ENCODE peak calls at places on chromosomes 5 and 9, in four cellular contexts. Z is HepG2, W is GM12878, R is K562. P is an unnamed sample.
A peak's percentile ranks its signal among the peaks of the same experiment; 100 is the strongest.

GRCh38 chr9:84990416-84990815 is 320.9 kb downstream of the NTRK2 start:
- DNase-seq in Z (no peak), W (no peak), R (no peak), P (no peak)

GRCh38 chr5:78779262-78779661 is 130.7 kb upstream of the LHFPL2 start:
- DNase-seq in W (no peak), Z (no peak), R (no peak), P (no peak)

GRCh38 chr9:89808076-89808701 is 203.4 kb downstream of the GADD45G start:
- DNase-seq in R (no peak), W (no peak), Z (no peak), P (peak; percentile 43)

GRCh38 chr9:89664896-89665329 is 60.1 kb downstream of the GADD45G start:
- DNase-seq in Z (no peak), R (no peak), W (no peak), P (peak; percentile 32)

GRCh38 chr9:109232449-109232848 is 65.4 kb upstream of the FRRS1L start:
- DNase-seq in W (no peak), Z (no peak), R (no peak), P (no peak)

GRCh38 chr5:157459715-157460599 is at the start of gene NIPAL4:
- DNase-seq in Z (no peak), R (no peak), W (no peak), P (peak; percentile 68)

GRCh38 chr5:27353970-27354369 is 315.6 kb upstream of the CDH9 start:
- DNase-seq in Z (no peak), R (no peak), W (no peak), P (no peak)

GRCh38 chr5:89437450-89438435 is 554.8 kb upstream of the MEF2C start:
- DNase-seq in Z (no peak), R (no peak), W (no peak), P (no peak)

GRCh38 chr9:129624168-129624759 is 1.7 kb upstream of the NTMT1 start:
- DNase-seq in W (no peak), Z (peak; percentile 46), R (peak; percentile 59), P (peak; percentile 89)

GRCh38 chr9:126612813-126613641 is 701 bp upstream of the LMX1B start:
- DNase-seq in W (no peak), Z (no peak), R (no peak), P (peak; percentile 62)

GRCh38 chr9:117825609-117826347 is 121.6 kb downstream of the TLR4 start:
- DNase-seq in W (peak; percentile 40), R (no peak), Z (no peak), P (no peak)

GRCh38 chr5:84779206-84779605 is 394.5 kb upstream of the EDIL3 start:
- DNase-seq in W (no peak), R (no peak), Z (no peak), P (no peak)

GRCh38 chr5:157748740-157749461 is 5.4 kb downstream of the LSM11 start:
- DNase-seq in R (peak; percentile 24), Z (no peak), W (no peak), P (no peak)

GRCh38 chr9:107246259-107247254 is 36.5 kb upstream of the RAD23B start:
- DNase-seq in W (no peak), R (no peak), Z (no peak), P (peak; percentile 71)

GRCh38 chr5:592158-592557 is 20.0 kb upstream of the CEP72 start:
- DNase-seq in Z (no peak), W (no peak), R (no peak), P (no peak)

GRCh38 chr9:27150758-27151431 is 41.9 kb downstream of the TEK start:
- DNase-seq in Z (no peak), W (no peak), R (no peak), P (no peak)

GRCh38 chr5:111385970-111386831 is 126.1 kb downstream of the STARD4 start:
- DNase-seq in R (no peak), W (no peak), Z (no peak), P (no peak)

GRCh38 chr5:167982-168660 is 23.2 kb upstream of the LRRC14B start:
- DNase-seq in R (no peak), W (no peak), Z (no peak), P (no peak)

GRCh38 chr9:4144869-4145268 is 155.0 kb downstream of the GLIS3 start:
- DNase-seq in R (no peak), Z (no peak), W (no peak), P (no peak)

GRCh38 chr9:132166599-132166998 is 4.7 kb downstream of the NTNG2 start:
- DNase-seq in Z (no peak), R (peak; percentile 56), W (no peak), P (peak; percentile 86)

GRCh38 chr9:64773491-64773931 is 511.5 kb downstream of the FOXD4L5 start:
- DNase-seq in W (no peak), Z (no peak), R (peak; percentile 3), P (peak; percentile 1)

GRCh38 chr5:124235576-124235975 is 510.9 kb downstream of the ZNF608 start:
- DNase-seq in Z (no peak), W (no peak), R (no peak), P (peak; percentile 45)

GRCh38 chr9:764105-764524 is 77.4 kb upstream of the DMRT1 start:
- DNase-seq in R (peak; percentile 48), Z (peak; percentile 75), W (no peak), P (peak; percentile 94)

GRCh38 chr9:2465921-2466460 is 155.6 kb upstream of the VLDLR start:
- DNase-seq in W (peak; percentile 84), R (no peak), Z (peak; percentile 89), P (peak; percentile 33)

GRCh38 chr9:86098793-86099694 is at the start of gene GOLM1:
- DNase-seq in R (peak; percentile 43), W (no peak), Z (no peak), P (peak; percentile 81)

GRCh38 chr5:142322403-142322746 is 2.4 kb downstream of the SPRY4 start:
- DNase-seq in Z (no peak), R (no peak), W (no peak), P (no peak)

GRCh38 chr9:133960568-133961129 is 31.5 kb downstream of the VAV2 start:
- DNase-seq in W (no peak), Z (no peak), R (no peak), P (peak; percentile 51)

GRCh38 chr9:15512889-15513288 is 2.1 kb upstream of the PSIP1 start:
- DNase-seq in W (no peak), R (no peak), Z (no peak), P (peak; percentile 88)
- H3K4me3 ChIP-seq in W (no peak overlapping the region), R (no peak overlapping the region), Z (no peak overlapping the region), P (peak overlapping the region; percentile 91)

DNA sequence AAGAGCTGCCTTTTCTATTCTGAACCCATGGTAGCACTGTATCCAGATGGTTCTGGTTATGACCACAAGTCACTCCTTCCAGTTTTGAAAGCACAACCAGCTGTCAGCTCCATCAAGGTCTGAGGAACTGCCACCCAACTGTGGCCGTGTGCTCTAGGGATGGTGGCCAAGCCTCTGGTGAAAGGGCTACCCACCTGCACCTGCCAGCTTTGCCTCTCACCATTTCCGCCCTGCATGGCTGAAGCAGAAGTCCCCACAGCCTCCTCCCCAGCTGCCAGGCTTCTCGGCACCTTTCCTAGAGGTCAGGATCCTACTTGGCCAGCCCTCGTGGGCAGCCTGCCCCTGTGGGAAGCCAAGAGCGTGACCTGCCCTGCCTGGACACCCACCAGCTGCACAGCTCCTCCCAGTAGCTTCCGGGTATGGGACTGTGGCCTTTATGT is 16.8 kb downstream of the SEMA5A start:
- DNase-seq in Z (no peak), R (no peak), W (no peak), P (no peak)
- TF ChIP-seq JUNB in Z (no peak), R (no peak), W (no peak), P (no peak)

DNA sequence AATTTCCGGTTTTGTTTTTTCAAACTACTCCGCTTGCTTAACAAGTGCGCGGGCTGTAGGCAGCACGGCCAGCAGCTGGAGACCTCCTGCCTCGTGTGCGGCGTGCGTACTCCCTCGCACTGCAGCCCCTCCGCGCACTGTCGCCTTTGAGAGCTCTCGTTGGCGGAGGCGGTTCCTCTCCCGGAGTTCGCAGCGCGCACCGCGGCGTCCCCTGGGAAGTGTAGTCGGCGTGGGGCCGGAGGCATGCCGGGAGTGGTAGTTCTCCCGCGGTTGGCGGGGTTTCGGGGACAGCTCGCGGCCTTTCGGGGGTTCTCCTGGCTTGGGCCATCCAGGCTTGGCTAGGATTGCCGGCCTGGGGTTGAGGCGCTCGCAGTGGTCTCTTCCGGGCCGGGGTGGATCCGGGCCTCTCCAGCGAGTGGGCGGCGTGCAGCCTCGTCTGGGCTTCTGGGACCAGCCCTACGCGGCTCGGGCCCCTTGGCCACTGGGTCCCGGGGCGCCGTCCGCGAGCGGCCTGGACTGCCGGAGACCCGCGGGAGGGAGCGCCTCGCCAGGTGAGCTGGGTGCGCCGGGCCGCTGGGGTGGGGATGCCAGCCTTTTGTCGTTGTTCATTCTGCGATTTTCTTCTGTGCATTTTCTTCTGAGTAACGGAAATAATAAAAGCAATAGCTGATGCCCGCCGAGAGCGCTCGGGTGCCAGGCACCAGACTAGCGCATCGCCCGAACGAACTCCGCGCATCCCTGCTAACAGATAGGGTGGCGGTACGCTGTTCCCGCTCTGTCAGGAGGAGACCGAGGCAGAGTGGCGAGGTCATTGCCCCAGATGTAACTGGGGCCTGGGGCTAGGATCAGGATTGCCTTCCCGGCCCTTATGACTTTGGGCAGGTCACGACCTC is at the start of gene ZNF354C:
- DNase-seq in Z (no peak), R (no peak), W (no peak), P (peak; percentile 98)
- H2AFZ ChIP-seq in Z (no peak within 1 kb of the TSS), R (peak within 1 kb of the TSS; percentile 23), W (no peak within 1 kb of the TSS), P (peak within 1 kb of the TSS; percentile 95)

DNA sequence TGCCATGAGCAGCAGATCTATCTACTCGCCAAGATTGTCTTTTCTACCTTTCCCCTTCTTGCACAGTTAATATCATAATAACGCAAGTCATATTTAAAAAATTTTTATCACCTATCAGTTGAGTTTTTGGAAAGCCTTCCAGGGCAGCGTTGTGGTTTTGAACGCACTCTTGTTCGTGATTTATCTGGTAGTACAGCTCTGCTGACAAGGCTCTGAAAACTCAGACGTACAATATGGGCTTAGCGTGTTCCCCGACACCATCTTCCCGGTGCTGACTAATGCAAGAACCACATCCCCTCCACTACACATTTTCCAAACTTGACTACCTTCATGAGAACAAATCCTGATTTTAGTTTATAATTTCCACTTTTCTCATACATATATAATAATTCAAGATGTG is 1.6 kb upstream of the NFIL3 start:
- DNase-seq in Z (no peak), R (no peak), W (no peak), P (no peak)
- H3K4me3 ChIP-seq in Z (no peak overlapping the region), R (no peak overlapping the region), W (no peak overlapping the region), P (peak overlapping the region; percentile 79)